ENCODE peak calls at places on chromosomes 4 and X, in six cellular contexts. N is A549, M is HCT116, R is HepG2, A is SK-N-SH, D is GM12878. W is an unnamed sample.

GRCh38 chrX:68503830-68504229 is 5.0 kb downstream of the YIPF6 start:
- DNase-seq in M (no peak), A (no peak), D (no peak), R (no peak), N (no peak), W (peak; percentile 17)

GRCh38 chrX:30060718-30061117 is 154.6 kb upstream of the MAGEB2 start:
- DNase-seq in N (no peak), R (no peak), A (peak; percentile 3), M (peak; percentile 6), D (no peak), W (peak; percentile 21)

GRCh38 chr4:68375667-68376559 is 26.0 kb upstream of the YTHDC1 start:
- DNase-seq in A (peak; percentile 65), D (no peak), M (peak; percentile 81), R (peak; percentile 66), N (peak; percentile 46), W (peak; percentile 64)

GRCh38 chr4:121177238-121178137 is 13.4 kb upstream of the TNIP3 start:
- DNase-seq in A (no peak), M (no peak), N (no peak), R (no peak), D (no peak), W (no peak)

GRCh38 chr4:22338806-22339205 is 177.1 kb downstream of the ADGRA3 start:
- DNase-seq in M (no peak), R (no peak), N (no peak), A (no peak), D (no peak), W (no peak)

GRCh38 chrX:44344194-44344593 is 722 bp upstream of the EFHC2 start:
- DNase-seq in R (no peak), D (no peak), N (no peak), M (no peak), A (no peak), W (no peak)

GRCh38 chr4:33411182-33411581 is 2691.0 kb downstream of the PCDH7 start:
- DNase-seq in D (peak; percentile 3), M (peak; percentile 12), A (no peak), R (no peak), N (no peak), W (no peak)

GRCh38 chr4:42865572-42866189 is 26.8 kb upstream of the GRXCR1 start:
- DNase-seq in N (peak; percentile 0), R (peak; percentile 48), D (no peak), M (peak; percentile 29), A (peak; percentile 33), W (peak; percentile 36)

GRCh38 chr4:24991015-24991414 is 39.7 kb downstream of the LGI2 start:
- DNase-seq in R (no peak), D (no peak), M (no peak), A (no peak), N (no peak), W (peak; percentile 36)

GRCh38 chr4:163486321-163486720 is 8.2 kb upstream of the TMA16 start:
- DNase-seq in N (no peak), A (no peak), M (no peak), D (no peak), R (no peak), W (no peak)

GRCh38 chr4:158754385-158755180 is 14.2 kb upstream of the FNIP2 start:
- DNase-seq in A (no peak), D (no peak), N (no peak), R (no peak), M (no peak), W (peak; percentile 70)

GRCh38 chr4:185600801-185601200 is 65.5 kb upstream of the PDLIM3 start:
- DNase-seq in A (no peak), N (no peak), M (no peak), D (no peak), R (no peak), W (no peak)

GRCh38 chr4:174265917-174266316 is 17.6 kb downstream of the FBXO8 start:
- DNase-seq in R (no peak), N (no peak), D (no peak), A (peak; percentile 46), M (no peak), W (no peak)

GRCh38 chrX:39975094-39975865 is 122.5 kb downstream of the BCOR start:
- DNase-seq in D (no peak), M (peak; percentile 85), A (no peak), N (no peak), R (peak; percentile 74), W (no peak)

GRCh38 chrX:23900220-23900797 is 7.4 kb downstream of the APOO start:
- DNase-seq in A (no peak), M (no peak), N (no peak), D (no peak), R (no peak), W (no peak)

DNA sequence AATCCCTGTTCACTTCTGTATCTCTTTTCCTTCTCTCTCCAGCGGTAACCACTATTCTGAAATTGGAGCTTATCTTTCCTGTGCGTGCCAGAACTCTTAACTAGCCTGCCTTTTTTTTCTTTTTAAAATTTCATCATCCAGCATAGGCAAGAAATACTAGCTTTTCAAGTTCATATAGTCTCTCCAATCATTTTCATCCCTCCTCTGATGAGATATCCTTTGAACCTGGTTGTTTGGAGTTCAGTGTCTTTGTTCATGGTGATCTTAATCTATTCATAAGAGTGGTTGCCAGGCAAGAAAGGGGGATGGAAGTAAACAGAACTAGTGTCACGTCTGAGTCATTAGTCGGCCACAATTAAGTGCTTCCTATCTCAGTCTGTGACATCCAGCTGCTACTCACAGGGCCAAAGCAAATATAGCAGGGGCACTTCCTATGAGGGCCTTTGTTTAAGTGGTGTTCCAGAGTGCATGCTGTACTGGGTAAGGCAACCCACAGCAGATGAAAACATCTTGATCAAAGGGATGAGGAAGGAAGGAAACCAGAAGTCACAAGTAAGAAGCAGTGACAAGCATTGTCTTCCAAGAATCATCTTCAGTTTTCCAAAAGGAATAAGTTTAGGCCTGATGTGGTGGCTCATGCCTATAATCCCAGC is 56.4 kb upstream of the XIAP start:
- DNase-seq in D (no peak), M (peak; percentile 79), A (peak; percentile 46), N (peak; percentile 66), R (peak; percentile 97), W (peak; percentile 75)
- TF ChIP-seq RAD21 in D (no peak), M (no peak), A (no peak), N (no peak), R (no peak), W (no peak)

DNA sequence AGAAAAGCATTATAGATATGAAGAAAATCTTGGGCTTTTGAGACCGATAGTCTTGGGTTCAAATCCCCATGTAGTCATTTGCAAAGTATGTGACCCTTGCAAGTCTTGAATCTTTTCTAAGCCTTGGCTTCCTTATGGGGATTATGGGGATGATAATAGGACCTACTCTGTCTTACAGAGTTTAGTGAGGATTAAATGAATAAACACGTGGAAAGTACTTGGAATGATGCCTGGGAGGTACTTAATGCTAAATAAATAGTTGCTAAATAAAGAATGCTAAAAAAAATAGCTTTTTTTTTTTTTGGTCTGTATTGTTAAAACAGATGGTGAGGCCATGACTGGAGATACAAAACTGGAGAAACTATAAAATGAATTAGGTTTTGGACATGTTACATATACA is 292.7 kb downstream of the GPAT3 start:
- DNase-seq in M (no peak), A (no peak), R (no peak), N (no peak), D (no peak), W (peak; percentile 55)
- TF ChIP-seq RAD21 in M (no peak), A (no peak), R (no peak), N (no peak), D (no peak), W (no peak)

GRCh38 chr4:57037982-57038604 is 59.4 kb downstream of the POLR2B start:
- DNase-seq in A (peak; percentile 72), R (peak; percentile 34), M (peak; percentile 23), D (no peak), N (peak; percentile 25), W (peak; percentile 55)
- TF ChIP-seq RAD21 in A (peak; percentile 98), R (peak; percentile 82), M (peak; percentile 77), D (peak; percentile 59), N (peak; percentile 86), W (peak; percentile 94)

GRCh38 chr4:1297456-1298325 is 8.0 kb downstream of the MAEA start:
- DNase-seq in R (no peak), M (no peak), A (no peak), D (no peak), N (no peak), W (no peak)

GRCh38 chr4:1295405-1296055 is 5.8 kb downstream of the MAEA start:
- DNase-seq in D (no peak), R (no peak), N (no peak), A (no peak), M (no peak), W (no peak)

GRCh38 chr4:1297023-1297395 is 7.3 kb downstream of the MAEA start:
- DNase-seq in N (no peak), D (no peak), M (no peak), A (no peak), R (no peak), W (no peak)

GRCh38 chr4:1294891-1295290 is 5.2 kb downstream of the MAEA start:
- DNase-seq in M (no peak), A (no peak), N (no peak), R (no peak), D (no peak), W (no peak)

DNA sequence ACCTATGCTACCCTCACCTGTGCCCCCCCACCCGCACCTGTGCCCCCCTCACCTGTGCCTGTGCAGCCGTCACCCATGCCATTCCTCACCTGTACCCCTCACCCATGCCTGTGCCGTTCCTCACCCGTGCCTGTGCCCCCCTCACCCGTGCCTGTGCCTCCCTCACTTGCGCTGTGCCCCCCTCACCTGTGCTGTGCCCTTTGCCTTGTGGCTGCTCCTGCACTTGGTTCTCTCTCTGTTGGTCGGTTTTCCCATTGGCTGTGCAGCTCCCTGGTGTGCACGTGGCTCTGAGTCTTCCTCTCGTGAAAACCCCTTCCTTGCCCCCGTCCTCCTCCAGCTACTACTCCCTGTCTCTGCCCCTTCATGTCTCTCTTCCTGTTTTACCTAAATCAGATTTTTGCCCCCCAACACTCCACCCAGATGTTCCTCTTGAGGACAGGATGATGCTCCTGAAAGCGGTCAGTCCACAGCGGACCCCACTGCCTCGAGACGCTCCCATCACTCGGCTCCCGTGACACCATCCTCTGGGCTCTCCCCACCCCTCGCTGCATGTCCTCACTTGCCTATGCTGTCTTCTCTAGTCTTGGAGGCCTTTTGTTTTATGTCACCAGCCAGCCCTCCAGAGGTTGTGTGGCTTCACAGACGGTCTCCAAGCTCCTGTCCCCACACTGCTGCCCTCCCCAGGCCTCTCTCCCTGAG is 6.8 kb downstream of the MAEA start:
- DNase-seq in N (no peak), M (no peak), R (no peak), D (no peak), A (no peak), W (no peak)
- TF ChIP-seq RAD21 in N (no peak), M (no peak), R (no peak), D (no peak), A (no peak), W (no peak)

W was measured in IMR-90.